ENCODE peak calls at places on chromosome 1, in nine cellular contexts. P is dorsolateral prefrontal cortex; H is stimulated activated CD4-positive, alpha-beta T cell treated with anti-CD3 and anti-CD28 coated beads, Interleukin-12 subunit alpha, Interleukin-12 subunit beta, amount 100 ng/mL, for 48 hours; U is A172; Q is tibial nerve; M is Daoy; Y is NCI-H1417; T is CD8-positive, alpha-beta memory T cell; E is HT-29. D is an unnamed sample.

GRCh38 chr1:158016651-158017335 is 23.3 kb downstream of the KIRREL1 start:
- DNase-seq in H (no peak), Y (no peak), U (no peak), T (no peak), E (no peak), Q (no peak), P (no peak), M (no peak), D (no peak)

GRCh38 chr1:240295811-240296210 is 204.1 kb downstream of the FMN2 start:
- DNase-seq in Q (no peak), U (no peak), M (no peak), P (no peak), H (no peak), Y (no peak), E (no peak), T (no peak), D (no peak)

GRCh38 chr1:180234369-180235076 is 4.5 kb downstream of the LHX4 start:
- DNase-seq in E (no peak), M (no peak), Q (no peak), H (no peak), P (no peak), Y (no peak), U (no peak), T (no peak), D (no peak)

GRCh38 chr1:230185076-230186001 is 118.3 kb downstream of the GALNT2 start:
- DNase-seq in T (no peak), H (no peak), P (no peak), E (peak), Q (no peak), M (no peak), U (no peak), Y (peak), D (no peak)

GRCh38 chr1:85850238-85850637 is 142.0 kb upstream of the ZNHIT6 start:
- DNase-seq in U (peak), M (peak), E (peak), T (no peak), P (no peak), Y (no peak), H (no peak), Q (no peak), D (no peak)

GRCh38 chr1:26471498-26472329 is 526 bp upstream of the HMGN2 start:
- DNase-seq in Y (peak), U (peak), E (peak), P (peak), Q (peak), M (peak), T (peak), H (peak), D (peak)

GRCh38 chr1:63320024-63320799 is 2.2 kb upstream of the FOXD3 start:
- DNase-seq in T (no peak), Q (no peak), U (no peak), E (no peak), Y (no peak), P (no peak), M (no peak), H (no peak), D (no peak)

GRCh38 chr1:205591522-205592351 is 40.1 kb downstream of the ELK4 start:
- DNase-seq in U (peak), H (peak), P (peak), Q (peak), M (peak), E (peak), Y (peak), T (peak), D (peak)

GRCh38 chr1:32464191-32464715 is 619 bp upstream of the ZBTB8B start:
- DNase-seq in Q (no peak), M (no peak), Y (peak), H (no peak), U (no peak), P (no peak), E (no peak), T (no peak), D (no peak)

GRCh38 chr1:111720274-111720976 is 18.8 kb downstream of the INKA2 start:
- DNase-seq in Y (no peak), T (no peak), E (no peak), H (no peak), Q (no peak), U (no peak), M (no peak), P (no peak), D (no peak)

GRCh38 chr1:114671011-114671938 is 1.4 kb upstream of the DENND2C start:
- DNase-seq in H (no peak), Q (no peak), T (no peak), U (no peak), E (peak), M (no peak), P (no peak), Y (no peak), D (no peak)

GRCh38 chr1:243798726-243799125 is 51.3 kb downstream of the AKT3 start:
- DNase-seq in U (peak), T (no peak), H (no peak), Y (no peak), M (peak), E (no peak), Q (no peak), P (no peak), D (no peak)

GRCh38 chr1:237687837-237688236 is 202.9 kb downstream of the ZP4 start:
- DNase-seq in Q (no peak), P (no peak), U (no peak), H (no peak), T (no peak), Y (no peak), M (no peak), E (no peak), D (no peak)

GRCh38 chr1:2269193-2269921 is 41.2 kb downstream of the SKI start:
- DNase-seq in T (no peak), H (no peak), Y (no peak), M (no peak), P (no peak), Q (no peak), E (no peak), U (no peak), D (no peak)

GRCh38 chr1:205344010-205344808 is 12.5 kb downstream of the KLHDC8A start:
- DNase-seq in H (peak), E (no peak), T (peak), Y (peak), Q (no peak), M (peak), P (peak), U (no peak), D (no peak)

GRCh38 chr1:22131875-22132486 is 10.9 kb downstream of the WNT4 start:
- DNase-seq in U (no peak), M (peak), Q (no peak), E (peak), Y (peak), H (peak), P (no peak), T (peak), D (peak)

GRCh38 chr1:11533790-11534787 is 55.1 kb downstream of the DISP3 start:
- DNase-seq in H (no peak), M (no peak), Q (no peak), U (no peak), E (no peak), P (no peak), T (no peak), Y (no peak), D (no peak)

GRCh38 chr1:81666586-81666985 is 134.1 kb upstream of the ADGRL2 start:
- DNase-seq in T (no peak), U (no peak), E (no peak), P (no peak), Q (no peak), H (no peak), Y (no peak), M (no peak), D (no peak)

GRCh38 chr1:3732747-3733602 is 19.3 kb upstream of the CCDC27 start:
- DNase-seq in P (no peak), U (no peak), H (no peak), T (no peak), M (no peak), Q (no peak), E (no peak), Y (no peak), D (no peak)

GRCh38 chr1:163263818-163264217 is 57.9 kb upstream of the NUF2 start:
- DNase-seq in U (no peak), M (no peak), H (no peak), E (no peak), T (no peak), Y (no peak), P (no peak), Q (no peak), D (no peak)

GRCh38 chr1:61125263-61125662 is 42.9 kb downstream of the NFIA start:
- DNase-seq in P (no peak), Y (no peak), H (no peak), T (no peak), U (no peak), E (no peak), Q (no peak), M (no peak), D (no peak)

GRCh38 chr1:3712573-3713535 is 39.4 kb upstream of the CCDC27 start:
- DNase-seq in E (no peak), Y (no peak), P (peak), Q (no peak), U (no peak), H (no peak), T (no peak), M (no peak), D (no peak)

GRCh38 chr1:169526120-169526832 is 40.5 kb upstream of the SLC19A2 start:
- DNase-seq in Y (no peak), P (no peak), U (no peak), Q (no peak), T (no peak), E (no peak), M (no peak), H (no peak), D (no peak)

GRCh38 chr1:205444931-205445652 is 10.8 kb downstream of the BLACAT1 start:
- DNase-seq in U (peak), M (peak), T (no peak), Q (no peak), P (peak), Y (peak), H (no peak), E (peak), D (no peak)

GRCh38 chr1:226309398-226310122 is 596 bp upstream of the LIN9 start:
- DNase-seq in Q (no peak), U (peak), P (no peak), M (no peak), H (no peak), E (peak), T (no peak), Y (no peak), D (no peak)

GRCh38 chr1:39988618-39989343 is 33.8 kb downstream of the MFSD2A start:
- DNase-seq in E (peak), Q (no peak), U (no peak), H (no peak), T (no peak), P (no peak), M (no peak), Y (no peak), D (no peak)

GRCh38 chr1:200452850-200453543 is 43.2 kb upstream of the ZNF281 start:
- DNase-seq in M (no peak), Y (no peak), H (no peak), E (no peak), Q (no peak), P (no peak), U (no peak), T (no peak), D (no peak)